ENCODE peak calls at places on chromosomes 16 and 17, in six cellular contexts. W, N, E, T, C and U are unnamed samples. For H4K20me1, the result is how much of the 10 kb centered on the place peaks cover.

GRCh38 chr17:77959216-77959925 is 868 bp downstream of the TNRC6C start:
- DNase-seq in W (peak), N (no peak), E (no peak), T (peak), C (peak), U (peak)

GRCh38 chr16:30740364-30741251 is 7.6 kb upstream of the PHKG2 start:
- DNase-seq in W (no peak), N (peak), E (peak), T (peak), C (peak), U (no peak)

GRCh38 chr16:48531011-48531962 is 78.7 kb downstream of the N4BP1 start:
- DNase-seq in W (no peak), N (no peak), E (no peak), T (peak), C (no peak), U (no peak)

GRCh38 chr16:77062878-77063566 is 128.0 kb upstream of the MON1B start:
- DNase-seq in W (no peak), N (no peak), E (no peak), T (no peak), C (no peak), U (no peak)

GRCh38 chr17:42806249-42806648 is 7.6 kb downstream of the CNTD1 start:
- DNase-seq in W (no peak), N (no peak), E (no peak), T (no peak), C (no peak), U (no peak)

GRCh38 chr16:67216612-67217490 is 10.1 kb upstream of the TMEM208 start:
- DNase-seq in W (no peak), N (no peak), E (peak), T (peak), C (no peak), U (no peak)

GRCh38 chr16:86942469-86943175 is 364.3 kb downstream of the FOXL1 start:
- DNase-seq in W (no peak), N (no peak), E (no peak), T (peak), C (no peak), U (no peak)

GRCh38 chr17:8583954-8584353 is 46.6 kb downstream of the MYH10 start:
- DNase-seq in W (no peak), N (no peak), E (no peak), T (no peak), C (no peak), U (no peak)

GRCh38 chr17:28133562-28133970 is 91.1 kb downstream of the NLK start:
- DNase-seq in W (no peak), N (peak), E (no peak), T (peak), C (peak), U (no peak)

GRCh38 chr17:17505151-17505550 is 9.0 kb upstream of the RASD1 start:
- DNase-seq in W (no peak), N (no peak), E (no peak), T (no peak), C (no peak), U (no peak)

GRCh38 chr16:71637398-71637797 is 11.4 kb downstream of the MARVELD3 start:
- DNase-seq in W (no peak), N (no peak), E (no peak), T (peak), C (no peak), U (no peak)

GRCh38 chr17:82907797-82908261 is 68.0 kb upstream of the ZNF750 start:
- DNase-seq in W (no peak), N (no peak), E (no peak), T (no peak), C (no peak), U (no peak)

GRCh38 chr16:81585785-81586184 is 141.2 kb downstream of the CMIP start:
- DNase-seq in W (no peak), N (no peak), E (peak), T (no peak), C (no peak), U (no peak)

GRCh38 chr16:4505356-4506153 is 29.4 kb downstream of the HMOX2 start:
- DNase-seq in W (peak), N (no peak), E (no peak), T (no peak), C (no peak), U (peak)

GRCh38 chr16:15807603-15808009 is 49.2 kb downstream of the MYH11 start:
- DNase-seq in W (no peak), N (no peak), E (peak), T (no peak), C (no peak), U (no peak)

GRCh38 chr16:2511128-2511785 is 2.5 kb upstream of the ATP6V0C start:
- DNase-seq in W (no peak), N (no peak), E (peak), T (peak), C (no peak), U (no peak)

GRCh38 chr16:23504453-23505179 is 5.7 kb downstream of the GGA2 start:
- DNase-seq in W (no peak), N (peak), E (peak), T (peak), C (peak), U (peak)
- H4K20me1 ChIP-seq in W (half or more), N (under half), E (half or more), T (under half), C (under half), U (half or more)

DNA sequence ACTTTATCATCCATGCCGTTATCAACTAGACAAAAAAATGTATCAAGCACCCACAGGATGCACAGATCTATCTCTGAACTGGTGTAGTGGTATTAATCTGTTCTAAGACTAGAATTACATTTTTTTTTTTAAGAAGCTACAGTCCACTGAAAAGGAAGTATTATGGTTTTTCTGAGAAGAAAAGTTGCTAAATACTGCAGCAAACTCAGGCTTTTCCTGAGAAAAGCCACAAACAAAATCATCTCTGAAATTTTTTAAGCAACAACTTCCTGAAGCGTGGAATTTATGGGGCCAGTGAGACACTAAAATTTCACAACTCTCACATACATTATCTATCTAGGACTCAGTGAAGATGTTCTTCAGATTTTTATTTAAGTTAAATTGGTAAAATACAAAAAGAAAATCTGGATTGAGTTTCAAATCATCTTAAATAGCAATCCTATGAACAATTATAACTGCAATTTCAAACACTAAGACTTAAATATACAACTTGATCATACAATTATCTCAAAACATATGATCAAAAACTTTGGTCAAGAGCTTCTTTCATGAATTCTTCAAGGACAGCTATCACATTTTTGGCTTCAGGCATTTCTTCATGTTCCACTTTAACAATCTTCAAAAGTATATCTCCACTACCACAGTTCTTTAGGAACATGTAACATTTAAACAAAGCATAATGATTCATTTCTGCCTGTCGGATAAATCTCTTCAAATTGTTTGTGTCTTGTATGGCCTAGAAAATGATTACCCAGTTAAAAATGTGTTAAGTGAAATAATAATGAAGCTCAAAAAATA is 10.5 kb downstream of the C17orf75 start:
- DNase-seq in W (no peak), N (no peak), E (no peak), T (peak), C (no peak), U (no peak)
- H3K27ac ChIP-seq in W (no peak), N (no peak), E (no peak), T (no peak), C (no peak), U (no peak)

DNA sequence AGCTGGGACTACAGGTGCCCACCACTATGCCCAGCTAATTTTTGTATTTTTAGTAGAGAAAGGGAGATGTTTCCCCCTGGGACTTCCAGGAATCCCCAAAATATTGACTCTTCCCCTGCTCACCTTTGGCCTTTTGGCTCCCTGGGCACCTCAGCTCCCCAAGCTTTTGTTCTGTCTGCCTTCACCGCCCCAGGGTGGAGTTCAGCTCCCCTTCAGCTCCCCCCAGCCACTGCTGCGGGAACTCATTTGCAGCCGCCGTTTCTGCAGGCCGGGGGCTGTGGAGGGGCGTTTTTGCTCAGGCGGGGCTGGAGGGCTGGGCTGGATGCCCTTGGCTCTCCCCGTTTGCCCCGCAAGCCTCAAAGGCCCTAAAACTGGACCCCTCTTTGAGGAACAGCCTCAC is 47.9 kb downstream of the CRISPLD2 start:
- DNase-seq in W (no peak), N (no peak), E (no peak), T (no peak), C (no peak), U (no peak)
- H3K4me2 ChIP-seq in W (no peak), N (no peak), E (no peak), T (no peak), C (no peak), U (no peak)

GRCh38 chr17:7290166-7290565 is 4.3 kb downstream of the YBX2 start:
- DNase-seq in W (no peak), N (no peak), E (no peak), T (no peak), C (no peak), U (no peak)

GRCh38 chr17:7292194-7292593 is 2.2 kb downstream of the YBX2 start:
- DNase-seq in W (no peak), N (no peak), E (no peak), T (no peak), C (no peak), U (no peak)

GRCh38 chr17:7292729-7293128 is 1.7 kb downstream of the YBX2 start:
- DNase-seq in W (no peak), N (no peak), E (no peak), T (no peak), C (no peak), U (no peak)

GRCh38 chr17:7290685-7291084 is 3.8 kb downstream of the YBX2 start:
- DNase-seq in W (no peak), N (no peak), E (no peak), T (no peak), C (no peak), U (no peak)

DNA sequence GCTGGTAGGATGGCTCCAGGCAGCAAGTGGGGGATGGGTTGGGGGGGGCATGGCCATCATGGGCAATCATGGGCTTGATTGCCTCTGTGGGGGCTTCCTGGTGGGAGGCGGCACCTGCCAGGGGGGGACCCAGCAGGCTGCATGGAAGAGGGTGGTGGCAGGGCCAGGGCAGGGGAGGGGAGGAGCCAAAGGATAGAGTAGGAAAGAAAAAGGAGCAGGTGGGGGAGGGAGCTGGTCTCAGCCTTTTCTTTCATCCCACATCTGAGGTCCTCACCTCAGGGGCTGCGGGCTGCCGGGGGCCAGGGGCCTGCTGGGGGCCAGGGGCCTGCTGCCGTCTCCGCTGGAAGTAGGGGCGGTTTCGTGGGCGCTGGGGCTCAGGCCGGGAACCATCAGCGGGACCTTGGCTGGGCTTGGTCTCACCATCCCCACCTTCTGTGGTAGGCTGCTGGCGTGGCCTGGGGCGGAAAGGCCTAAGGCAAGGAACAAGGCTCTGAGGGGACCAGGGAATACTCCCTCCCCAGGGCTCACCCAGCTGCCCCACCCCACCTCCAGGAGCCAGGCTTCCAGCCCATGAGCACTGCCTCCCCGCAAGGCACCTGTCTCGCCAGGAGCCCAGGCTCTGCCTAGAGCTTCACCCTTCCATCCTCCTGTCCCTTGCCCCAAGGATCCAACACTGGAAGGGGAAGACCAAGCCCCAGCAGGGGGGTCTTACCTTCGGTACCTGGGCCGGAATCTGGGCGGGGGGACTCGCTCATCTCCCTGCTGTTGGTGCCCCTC is 5.0 kb downstream of the YBX2 start:
- DNase-seq in W (no peak), N (no peak), E (no peak), T (no peak), C (no peak), U (no peak)
- H4K20me1 ChIP-seq in W (under half), N (under half), E (under half), T (under half), C (under half), U (under half)

DNA sequence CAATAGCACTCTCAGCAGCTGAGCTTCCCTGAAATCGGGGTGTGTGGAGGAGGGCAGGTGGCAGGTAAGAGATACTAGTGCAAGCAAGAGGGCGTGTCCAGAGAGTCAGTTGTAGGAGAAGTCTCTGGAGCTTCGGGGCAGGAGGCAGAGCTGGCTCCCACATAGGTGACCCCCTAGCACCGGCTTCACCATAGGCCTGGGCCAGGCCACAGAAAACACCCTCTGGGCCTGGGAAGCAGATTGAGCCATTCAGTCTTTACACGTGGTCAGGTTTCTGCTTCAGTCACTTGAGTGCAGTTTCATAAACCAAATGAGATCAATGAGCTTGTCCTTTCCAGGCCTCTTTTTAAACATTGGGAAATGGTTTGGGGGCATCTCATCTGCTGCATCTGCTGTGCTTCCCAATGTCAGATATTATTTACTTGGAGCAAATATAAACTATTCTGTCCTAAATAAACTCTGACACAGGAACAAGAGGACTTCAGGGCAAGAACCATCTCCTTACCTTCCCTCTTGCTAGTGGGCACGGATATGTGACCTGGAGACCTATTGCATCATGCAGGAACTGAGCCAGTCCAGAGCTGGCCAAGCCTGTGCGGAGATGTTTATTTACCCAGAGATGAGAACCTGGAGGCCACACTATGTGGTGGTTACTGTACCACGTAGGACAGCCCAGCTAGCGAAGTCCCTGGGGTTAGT is 16.1 kb downstream of the CCR7 start:
- DNase-seq in W (no peak), N (no peak), E (no peak), T (peak), C (peak), U (no peak)
- H3K27ac ChIP-seq in W (no peak), N (no peak), E (no peak), T (peak), C (peak), U (no peak)

GRCh38 chr16:17452931-17453330 is 17.8 kb downstream of the XYLT1 start:
- DNase-seq in W (no peak), N (no peak), E (no peak), T (peak), C (no peak), U (no peak)
- H3K4me2 ChIP-seq in W (no peak), N (no peak), E (no peak), T (no peak), C (no peak), U (no peak)